ENCODE peak calls at places on chromosome 21, in five cellular contexts. C is foreskin fibroblast, B is thoracic aorta, U is neural crest cell, A is GM13977. O is an unnamed sample.
A peak's percentile ranks its signal among the peaks of the same experiment; 100 is the strongest.

GRCh38 chr21:29008373-29008772 is 10.8 kb downstream of the RWDD2B start:
- DNase-seq in C (no peak), B (no peak), U (no peak), A (no peak), O (no peak)

GRCh38 chr21:42652527-42653491 is 612 bp upstream of the PDE9A start:
- DNase-seq in C (peak; percentile 51), B (no peak), U (peak; percentile 67), A (peak; percentile 45), O (no peak)

GRCh38 chr21:14358775-14359174 is 24.2 kb downstream of the HSPA13 start:
- DNase-seq in C (no peak), B (no peak), U (no peak), A (no peak), O (no peak)

GRCh38 chr21:43814215-43815106 is 25.1 kb downstream of the RRP1 start:
- DNase-seq in C (no peak), B (no peak), U (no peak), A (no peak), O (no peak)

GRCh38 chr21:36860736-36861594 is 105.5 kb downstream of the HLCS start:
- DNase-seq in C (peak; percentile 25), B (no peak), U (no peak), A (no peak), O (no peak)

GRCh38 chr21:24023936-24024335 is 1583.3 kb downstream of the MRPL39 start:
- DNase-seq in C (no peak), B (no peak), U (no peak), A (no peak), O (no peak)

GRCh38 chr21:21921410-21922232 is 923.4 kb downstream of the NCAM2 start:
- DNase-seq in C (no peak), B (no peak), U (no peak), A (no peak), O (no peak)

GRCh38 chr21:36463991-36464390 is 15.9 kb downstream of the CLDN14 start:
- DNase-seq in C (no peak), B (no peak), U (no peak), A (no peak), O (no peak)

GRCh38 chr21:35981514-35982070 is 78.7 kb downstream of the SETD4 start:
- DNase-seq in C (no peak), B (no peak), U (no peak), A (no peak), O (no peak)

GRCh38 chr21:41325138-41325537 is 8.5 kb downstream of the FAM3B start:
- DNase-seq in C (no peak), B (no peak), U (no peak), A (no peak), O (no peak)

GRCh38 chr21:34355570-34355969 is 8.2 kb upstream of the KCNE2 start:
- DNase-seq in C (no peak), B (no peak), U (no peak), A (no peak), O (no peak)

GRCh38 chr21:34881894-34882371 is 167.2 kb downstream of the RUNX1 start:
- DNase-seq in C (peak; percentile 65), B (no peak), U (no peak), A (no peak), O (no peak)

GRCh38 chr21:42238185-42238934 is 19.4 kb downstream of the ABCG1 start:
- DNase-seq in C (no peak), B (no peak), U (no peak), A (no peak), O (no peak)

GRCh38 chr21:28235169-28235892 is 757.3 kb downstream of the LTN1 start:
- DNase-seq in C (no peak), B (no peak), U (no peak), A (no peak), O (no peak)

GRCh38 chr21:15967661-15968060 is 237.9 kb downstream of the USP25 start:
- DNase-seq in C (peak; percentile 3), B (no peak), U (no peak), A (no peak), O (no peak)

DNA sequence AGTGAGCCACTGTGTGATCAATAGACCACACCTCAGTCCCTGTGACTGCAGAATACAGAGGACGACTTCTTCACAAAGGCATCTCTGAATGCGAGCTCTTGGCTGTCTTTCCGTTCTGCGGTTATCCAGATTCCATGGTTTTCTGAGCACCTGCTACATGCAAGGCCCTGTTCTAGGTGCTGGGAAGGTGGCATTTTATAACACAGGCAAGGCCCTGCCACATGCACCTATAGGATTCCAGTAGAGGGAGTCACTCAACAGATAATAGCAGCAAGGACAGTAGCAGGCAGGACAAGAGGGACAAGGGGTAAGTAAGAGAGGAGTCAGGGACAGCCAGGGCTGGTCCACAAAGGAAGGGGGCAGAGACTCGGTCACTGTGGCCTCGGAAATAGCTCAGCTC is 9.0 kb downstream of the URB1 start:
- DNase-seq in C (no peak), B (no peak), U (no peak), A (no peak), O (no peak)
- TF ChIP-seq CTCF in C (no peak), B (no peak), U (no peak), A (no peak), O (no peak)

GRCh38 chr21:25885405-25885804 is 150.6 kb downstream of the GABPA start:
- DNase-seq in C (no peak), B (no peak), U (no peak), A (no peak), O (no peak)

GRCh38 chr21:25879203-25879602 is 144.4 kb downstream of the GABPA start:
- DNase-seq in C (no peak), B (no peak), U (no peak), A (no peak), O (no peak)

GRCh38 chr21:25878334-25878733 is 143.6 kb downstream of the GABPA start:
- DNase-seq in C (no peak), B (no peak), U (no peak), A (no peak), O (no peak)

GRCh38 chr21:25885880-25886279 is 151.1 kb downstream of the GABPA start:
- DNase-seq in C (no peak), B (no peak), U (no peak), A (no peak), O (no peak)

DNA sequence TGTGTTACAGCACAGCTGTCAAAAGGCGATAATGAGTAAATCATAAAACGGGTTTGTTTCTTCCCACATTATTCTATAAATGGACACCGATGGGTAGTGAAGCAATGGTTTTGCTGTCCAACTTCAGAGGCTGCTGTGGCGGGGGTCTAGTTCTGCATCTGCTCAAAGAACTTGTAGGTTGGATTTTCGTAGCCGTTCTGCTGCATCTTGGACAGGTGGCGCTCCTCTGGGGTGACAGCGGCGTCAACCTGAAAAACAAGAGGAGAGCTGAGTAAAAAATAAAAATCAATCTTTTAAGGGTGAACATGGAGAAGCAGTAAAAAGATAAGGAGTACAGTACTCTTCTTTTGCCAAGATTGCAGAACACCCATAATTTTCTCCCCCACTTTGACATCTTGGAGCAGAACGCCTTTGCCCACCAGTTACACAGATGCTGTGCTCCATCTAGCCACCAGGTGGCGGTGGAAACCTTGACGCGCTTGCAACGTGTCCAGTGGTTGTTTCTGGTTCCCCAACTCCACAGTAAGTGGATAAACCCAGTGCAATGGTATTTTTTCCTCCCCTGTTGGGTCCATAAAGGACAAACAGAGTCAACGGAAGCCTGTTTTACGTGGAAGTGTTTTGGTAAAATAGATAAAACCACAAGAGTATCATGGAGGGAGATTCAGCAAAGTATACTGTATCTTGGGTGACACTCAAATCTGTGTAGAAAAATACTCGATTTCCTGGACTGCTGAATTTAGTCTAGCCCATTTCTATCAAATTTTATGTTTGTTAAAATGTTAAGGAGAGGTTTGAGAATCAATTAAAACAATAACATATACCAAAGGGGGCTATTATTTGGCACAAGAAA is 147.0 kb downstream of the GABPA start:
- DNase-seq in C (peak; percentile 35), B (peak; percentile 25), U (peak; percentile 57), A (peak; percentile 73), O (peak; percentile 30)
- TF ChIP-seq CTCF in C (peak; percentile 97), B (peak; percentile 92), U (peak; percentile 89), A (peak; percentile 92), O (peak; percentile 90)

GRCh38 chr21:38244407-38244787 is 12.4 kb upstream of the KCNJ15 start:
- DNase-seq in C (no peak), B (no peak), U (no peak), A (no peak), O (no peak)
- TF ChIP-seq CTCF in C (no peak), B (no peak), U (no peak), A (no peak), O (no peak)

GRCh38 chr21:17050156-17050555 is 462.7 kb upstream of the CXADR start:
- DNase-seq in C (no peak), B (no peak), U (no peak), A (no peak), O (no peak)

GRCh38 chr21:17048974-17049373 is 463.9 kb upstream of the CXADR start:
- DNase-seq in C (no peak), B (no peak), U (no peak), A (no peak), O (no peak)

GRCh38 chr21:17044696-17045095 is 468.1 kb upstream of the CXADR start:
- DNase-seq in C (no peak), B (no peak), U (no peak), A (no peak), O (no peak)

GRCh38 chr21:17050646-17051045 is 462.2 kb upstream of the CXADR start:
- DNase-seq in C (no peak), B (no peak), U (no peak), A (no peak), O (no peak)

DNA sequence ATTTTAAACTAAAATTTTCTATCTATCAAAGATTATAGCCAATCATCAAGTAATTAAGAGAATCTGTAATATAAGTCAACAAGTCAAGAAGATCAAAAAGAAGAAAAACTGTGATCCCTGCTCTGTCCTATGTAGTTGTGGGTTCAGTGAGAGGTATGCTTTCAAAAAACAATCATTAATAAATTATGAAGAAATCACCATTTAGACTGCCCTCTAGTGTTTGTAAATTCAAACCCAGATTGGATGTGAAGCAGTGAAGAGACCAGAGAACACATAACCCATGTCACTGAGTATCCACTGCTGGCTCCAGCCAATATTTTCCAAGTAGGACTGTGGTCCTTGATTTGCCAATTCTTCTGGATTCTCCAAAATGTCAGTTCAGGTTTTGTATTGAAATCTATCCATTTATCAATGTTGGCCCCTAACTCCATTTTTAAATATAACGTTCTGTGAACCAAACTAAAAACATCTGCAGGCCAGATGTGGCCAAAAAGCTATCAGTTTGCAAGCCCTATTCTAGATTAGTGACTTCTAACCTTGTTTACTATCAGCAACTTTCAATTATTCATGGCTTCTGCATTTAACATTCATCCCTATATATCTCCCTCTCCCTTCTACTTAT is 467.5 kb upstream of the CXADR start:
- DNase-seq in C (peak; percentile 16), B (no peak), U (no peak), A (no peak), O (no peak)
- TF ChIP-seq CTCF in C (peak; percentile 34), B (no peak), U (peak; percentile 64), A (peak; percentile 16), O (no peak)

GRCh38 chr21:18722193-18722592 is 318.6 kb upstream of the TMPRSS15 start:
- DNase-seq in C (no peak), B (no peak), U (no peak), A (no peak), O (no peak)
- TF ChIP-seq CTCF in C (no peak), B (no peak), U (no peak), A (no peak), O (no peak)

DNA sequence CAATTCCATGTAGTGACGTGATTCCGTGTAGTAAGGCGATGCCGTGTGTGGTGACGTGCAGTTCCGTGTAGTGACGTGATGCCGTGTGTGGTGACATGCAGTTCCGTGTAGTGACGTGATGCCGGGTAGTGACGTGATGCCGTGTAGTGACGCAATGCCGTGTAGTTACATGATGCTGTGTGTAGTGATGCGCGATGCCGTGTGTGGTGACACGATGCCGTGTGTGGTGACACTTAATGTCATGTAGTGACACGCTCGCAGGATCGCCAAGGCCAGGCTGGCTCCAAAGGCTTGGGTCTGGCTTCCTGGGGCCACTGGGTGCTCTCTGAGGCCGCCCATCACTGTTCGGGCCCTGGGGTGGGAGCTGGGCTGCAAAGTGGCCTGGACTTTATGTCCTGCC is 14.2 kb downstream of the COL18A1 start:
- DNase-seq in C (no peak), B (no peak), U (no peak), A (no peak), O (no peak)
- TF ChIP-seq CTCF in C (no peak), B (no peak), U (no peak), A (no peak), O (no peak)

O was measured in natural killer cell.